ENCODE peak calls at places on chromosomes 12 and 14, in five cellular contexts. One of them, this sample, is unnamed.

GRCh38 chr12:22477894-22478287 is 66.5 kb downstream of the C2CD5 start:
- DNase-seq in HepG2: no peak
- DNase-seq in A549: no peak
- DNase-seq in K562: no peak
- DNase-seq in HCT116: no peak
- DNase-seq in this sample: peak; percentile 68

GRCh38 chr12:43832506-43833168 is 3.2 kb upstream of the TMEM117 start:
- DNase-seq in HepG2: no peak
- DNase-seq in A549: no peak
- DNase-seq in K562: no peak
- DNase-seq in HCT116: no peak
- DNase-seq in this sample: no peak

GRCh38 chr12:24496755-24497154 is 452.1 kb downstream of the BCAT1 start:
- DNase-seq in HepG2: no peak
- DNase-seq in A549: no peak
- DNase-seq in K562: no peak
- DNase-seq in HCT116: no peak
- DNase-seq in this sample: no peak

GRCh38 chr12:6167327-6168280 is 32.6 kb upstream of the CD9 start:
- DNase-seq in HepG2: peak; percentile 30
- DNase-seq in A549: peak; percentile 61
- DNase-seq in K562: peak; percentile 64
- DNase-seq in HCT116: peak; percentile 82
- DNase-seq in this sample: peak; percentile 99

GRCh38 chr12:51323966-51324895 is at the start of gene BIN2:
- DNase-seq in HepG2: no peak
- DNase-seq in A549: no peak
- DNase-seq in K562: no peak
- DNase-seq in HCT116: no peak
- DNase-seq in this sample: no peak

GRCh38 chr12:132804426-132804861 is 24.2 kb downstream of the GOLGA3 start:
- DNase-seq in HepG2: no peak
- DNase-seq in A549: peak; percentile 29
- DNase-seq in K562: peak; percentile 36
- DNase-seq in HCT116: no peak
- DNase-seq in this sample: no peak

GRCh38 chr12:108797677-108798076 is 59.7 kb downstream of the SSH1 start:
- DNase-seq in HepG2: no peak
- DNase-seq in A549: no peak
- DNase-seq in K562: no peak
- DNase-seq in HCT116: no peak
- DNase-seq in this sample: no peak

GRCh38 chr12:112191840-112192321 is 66.5 kb downstream of the TRAFD1 start:
- DNase-seq in HepG2: no peak
- DNase-seq in A549: no peak
- DNase-seq in K562: no peak
- DNase-seq in HCT116: no peak
- DNase-seq in this sample: peak; percentile 79

GRCh38 chr12:131413471-131413870 is 297.4 kb upstream of the SFSWAP start:
- DNase-seq in HepG2: no peak
- DNase-seq in A549: no peak
- DNase-seq in K562: no peak
- DNase-seq in HCT116: no peak
- DNase-seq in this sample: no peak

GRCh38 chr12:2341871-2342270 is 289.1 kb downstream of the CACNA1C start:
- DNase-seq in HepG2: no peak
- DNase-seq in A549: no peak
- DNase-seq in K562: no peak
- DNase-seq in HCT116: no peak
- DNase-seq in this sample: no peak

GRCh38 chr12:127389923-127390322 is 877.0 kb upstream of the TMEM132C start:
- DNase-seq in HepG2: peak; percentile 3
- DNase-seq in A549: peak; percentile 6
- DNase-seq in K562: no peak
- DNase-seq in HCT116: no peak
- DNase-seq in this sample: no peak

GRCh38 chr12:104796475-104796862 is 161.6 kb downstream of the SLC41A2 start:
- DNase-seq in HepG2: no peak
- DNase-seq in A549: no peak
- DNase-seq in K562: no peak
- DNase-seq in HCT116: no peak
- DNase-seq in this sample: no peak
- TF ChIP-seq MAX in HepG2: no peak
- TF ChIP-seq MAX in A549: no peak
- TF ChIP-seq MAX in K562: no peak
- TF ChIP-seq MAX in HCT116: no peak
- TF ChIP-seq MAX in this sample: no peak

GRCh38 chr14:94919896-94920295 is 150.0 kb upstream of the GSC start:
- DNase-seq in HepG2: no peak
- DNase-seq in A549: no peak
- DNase-seq in K562: no peak
- DNase-seq in HCT116: no peak
- DNase-seq in this sample: no peak

GRCh38 chr14:94923771-94924170 is 153.9 kb upstream of the GSC start:
- DNase-seq in HepG2: no peak
- DNase-seq in A549: no peak
- DNase-seq in K562: no peak
- DNase-seq in HCT116: no peak
- DNase-seq in this sample: no peak

GRCh38 chr14:94924189-94924588 is 154.3 kb upstream of the GSC start:
- DNase-seq in HepG2: no peak
- DNase-seq in A549: no peak
- DNase-seq in K562: no peak
- DNase-seq in HCT116: no peak
- DNase-seq in this sample: no peak

GRCh38 chr14:94922595-94923239 is 152.8 kb upstream of the GSC start:
- DNase-seq in HepG2: no peak
- DNase-seq in A549: no peak
- DNase-seq in K562: no peak
- DNase-seq in HCT116: no peak
- DNase-seq in this sample: no peak

DNA sequence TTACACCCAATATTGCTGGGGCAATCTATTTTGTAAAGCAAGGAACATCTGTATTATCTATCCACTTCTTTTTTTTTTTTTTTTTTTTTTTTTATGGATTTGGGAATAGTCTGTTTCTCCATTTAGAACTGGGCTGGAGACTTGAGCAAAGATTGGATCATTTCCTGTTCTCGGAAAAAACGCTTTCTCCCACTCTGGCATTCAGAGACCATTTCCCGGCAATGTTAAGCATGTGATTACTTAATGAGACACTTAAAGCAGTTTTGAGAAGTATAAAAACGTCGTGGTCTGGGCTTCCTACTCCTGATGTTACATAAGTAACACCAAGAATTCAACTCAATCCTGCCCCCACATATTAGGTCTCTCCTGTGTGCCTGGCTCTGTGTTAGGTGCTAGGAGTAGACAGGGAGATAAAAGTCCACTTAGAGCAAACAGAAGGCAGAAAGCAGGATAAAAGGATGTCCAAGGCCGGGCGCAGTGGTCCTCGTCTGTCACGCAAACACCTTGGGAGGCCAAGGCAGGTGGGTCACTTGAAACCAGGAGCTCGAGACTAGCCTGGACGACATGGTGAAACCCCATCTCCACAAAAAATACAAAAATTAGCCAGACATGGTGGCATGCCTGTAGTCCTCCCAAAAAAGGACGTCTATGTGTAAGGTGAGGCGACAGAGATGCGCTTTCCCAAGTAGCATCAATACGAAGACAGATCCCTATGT is 152.1 kb upstream of the GSC start:
- DNase-seq in HepG2: no peak
- DNase-seq in A549: no peak
- DNase-seq in K562: no peak
- DNase-seq in HCT116: no peak
- DNase-seq in this sample: no peak
- H3K4me3 ChIP-seq in HepG2: no peak overlapping the region
- H3K4me3 ChIP-seq in A549: no peak overlapping the region
- H3K4me3 ChIP-seq in K562: no peak overlapping the region
- H3K4me3 ChIP-seq in HCT116: no peak overlapping the region
- H3K4me3 ChIP-seq in this sample: no peak overlapping the region

GRCh38 chr14:52429451-52429850 is 115.3 kb downstream of the PTGER2 start:
- DNase-seq in HepG2: no peak
- DNase-seq in A549: no peak
- DNase-seq in K562: no peak
- DNase-seq in HCT116: no peak
- DNase-seq in this sample: no peak
- H3K4me2 ChIP-seq in HepG2: no peak overlapping the region
- H3K4me2 ChIP-seq in A549: no peak overlapping the region
- H3K4me2 ChIP-seq in K562: no peak overlapping the region
- H3K4me2 ChIP-seq in HCT116: no peak overlapping the region
- H3K4me2 ChIP-seq in this sample: no peak overlapping the region

DNA sequence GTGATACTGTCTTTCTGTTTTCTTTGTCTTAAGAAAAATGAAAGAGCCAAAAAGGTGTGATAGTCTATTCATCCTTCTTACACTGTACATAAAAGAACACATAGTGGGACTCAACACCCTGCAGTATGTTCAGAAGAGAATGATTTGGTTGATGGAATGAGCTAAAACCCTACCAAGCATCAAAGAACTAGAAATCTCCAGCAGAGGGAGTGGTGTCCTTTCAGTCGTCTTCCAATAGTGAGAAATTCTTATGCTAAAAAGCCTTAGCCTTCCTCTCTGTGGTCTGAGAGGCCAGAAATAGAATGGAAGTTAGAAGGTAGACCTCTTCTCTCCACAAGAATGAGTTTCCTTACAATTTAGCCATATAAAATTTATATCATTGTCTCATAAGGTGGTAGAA is 393.4 kb upstream of the SEL1L start:
- DNase-seq in HepG2: no peak
- DNase-seq in A549: no peak
- DNase-seq in K562: no peak
- DNase-seq in HCT116: no peak
- DNase-seq in this sample: no peak
- TF ChIP-seq MAX in HepG2: no peak
- TF ChIP-seq MAX in A549: no peak
- TF ChIP-seq MAX in K562: no peak
- TF ChIP-seq MAX in HCT116: no peak
- TF ChIP-seq MAX in this sample: no peak

GRCh38 chr14:73237786-73238261 is 518 bp downstream of the PAPLN start:
- DNase-seq in HepG2: no peak
- DNase-seq in A549: no peak
- DNase-seq in K562: no peak
- DNase-seq in HCT116: no peak
- DNase-seq in this sample: no peak

GRCh38 chr14:73236157-73236556 is 1.1 kb upstream of the PAPLN start:
- DNase-seq in HepG2: no peak
- DNase-seq in A549: no peak
- DNase-seq in K562: no peak
- DNase-seq in HCT116: no peak
- DNase-seq in this sample: no peak

GRCh38 chr14:73237219-73237785 is at the start of gene PAPLN:
- DNase-seq in HepG2: no peak
- DNase-seq in A549: peak; percentile 68
- DNase-seq in K562: no peak
- DNase-seq in HCT116: peak; percentile 8
- DNase-seq in this sample: no peak

GRCh38 chr14:73235531-73236155 is 1.7 kb upstream of the PAPLN start:
- DNase-seq in HepG2: no peak
- DNase-seq in A549: no peak
- DNase-seq in K562: no peak
- DNase-seq in HCT116: no peak
- DNase-seq in this sample: no peak

GRCh38 chr14:73236752-73237218 is 521 bp upstream of the PAPLN start:
- DNase-seq in HepG2: no peak
- DNase-seq in A549: no peak
- DNase-seq in K562: no peak
- DNase-seq in HCT116: no peak
- DNase-seq in this sample: no peak
- H3K4me3 ChIP-seq in HepG2: no peak overlapping the region
- H3K4me3 ChIP-seq in A549: peak overlapping the region; percentile 75
- H3K4me3 ChIP-seq in K562: no peak overlapping the region
- H3K4me3 ChIP-seq in HCT116: peak overlapping the region; percentile 75
- H3K4me3 ChIP-seq in this sample: no peak overlapping the region

GRCh38 chr12:62128186-62128965 is 131.8 kb upstream of the USP15 start:
- DNase-seq in HepG2: no peak
- DNase-seq in A549: no peak
- DNase-seq in K562: no peak
- DNase-seq in HCT116: no peak
- DNase-seq in this sample: peak; percentile 83
- H3K4me2 ChIP-seq in HepG2: no peak overlapping the region
- H3K4me2 ChIP-seq in A549: no peak overlapping the region
- H3K4me2 ChIP-seq in K562: no peak overlapping the region
- H3K4me2 ChIP-seq in HCT116: no peak overlapping the region
- H3K4me2 ChIP-seq in this sample: peak overlapping the region; percentile 42

DNA sequence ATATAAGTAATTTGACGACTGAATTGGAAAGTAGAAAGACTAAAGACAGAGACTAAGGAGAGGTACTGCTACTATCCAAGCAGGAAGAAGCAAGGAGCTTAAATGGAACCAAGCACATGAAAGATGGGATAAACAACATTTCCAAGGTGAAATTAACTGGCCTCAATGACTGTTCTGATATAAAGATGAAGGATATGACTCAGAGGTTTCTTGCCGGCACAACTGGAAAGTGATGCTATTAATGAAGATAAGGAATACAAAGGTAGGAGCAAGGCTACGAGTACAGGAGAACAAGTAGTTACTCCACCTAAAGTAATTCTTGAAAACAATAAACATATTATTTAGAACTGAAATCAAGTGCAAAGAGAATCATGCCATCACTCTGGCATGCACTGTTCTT is 6.4 kb downstream of the SNX6 start:
- DNase-seq in HepG2: no peak
- DNase-seq in A549: no peak
- DNase-seq in K562: no peak
- DNase-seq in HCT116: no peak
- DNase-seq in this sample: peak; percentile 65
- TF ChIP-seq MAX in HepG2: no peak
- TF ChIP-seq MAX in A549: no peak
- TF ChIP-seq MAX in K562: no peak
- TF ChIP-seq MAX in HCT116: no peak
- TF ChIP-seq MAX in this sample: no peak

DNA sequence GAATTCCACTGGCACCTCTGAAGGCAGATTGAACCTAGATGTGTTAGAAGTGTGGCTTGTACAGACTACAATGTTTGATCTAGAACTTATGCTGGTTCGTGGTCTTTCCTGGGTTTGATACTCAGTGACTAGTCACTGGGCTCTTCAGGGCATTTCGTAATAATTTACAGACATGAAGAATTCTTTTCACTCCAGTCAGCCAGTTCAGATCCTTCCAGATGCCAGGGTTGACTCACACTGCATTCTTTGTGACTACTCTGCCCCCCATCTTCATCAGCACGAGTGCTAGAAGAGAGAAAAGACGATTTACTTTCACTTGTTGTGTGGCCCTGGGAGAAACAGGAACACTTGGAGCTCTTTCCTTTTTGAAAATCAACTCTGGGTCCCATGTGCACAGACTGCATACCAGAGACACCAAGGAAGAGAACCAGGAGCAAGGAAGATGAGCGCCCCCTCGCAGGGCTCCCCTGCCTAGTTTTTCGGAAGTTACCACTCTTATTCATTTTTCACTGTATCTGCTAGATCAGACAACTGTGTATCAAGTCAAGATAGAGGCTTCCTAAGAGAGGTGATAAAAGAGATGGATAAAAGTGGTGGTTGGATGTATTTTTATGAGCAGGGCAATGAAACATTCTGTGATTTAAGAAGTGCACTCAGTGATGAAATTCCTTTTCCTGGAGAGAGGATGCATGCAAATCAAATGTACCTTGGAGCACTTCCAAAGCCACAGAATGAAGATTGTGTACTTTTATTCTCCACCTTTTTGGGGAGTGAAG is 33.5 kb upstream of the EVL start:
- DNase-seq in HepG2: no peak
- DNase-seq in A549: peak; percentile 91
- DNase-seq in K562: no peak
- DNase-seq in HCT116: peak; percentile 71
- DNase-seq in this sample: peak; percentile 84
- H3K4me3 ChIP-seq in HepG2: no peak overlapping the region
- H3K4me3 ChIP-seq in A549: peak overlapping the region; percentile 41
- H3K4me3 ChIP-seq in K562: no peak overlapping the region
- H3K4me3 ChIP-seq in HCT116: peak overlapping the region; percentile 56
- H3K4me3 ChIP-seq in this sample: peak overlapping the region; percentile 28

This sample was measured in endothelial cell of umbilical vein.